ENCODE peak calls at places on chromosomes 4 and X, in four cellular contexts. One of them, this sample, is unnamed.

GRCh38 chr4:38060829-38061431 is 100.7 kb downstream of the PTTG2 start:
- DNase-seq in psoas muscle: no peak
- DNase-seq in GM12865: no peak
- DNase-seq in foreskin fibroblast: peak; percentile 36
- DNase-seq in this sample: no peak

GRCh38 chr4:149158852-149159251 is 656.8 kb downstream of the IQCM start:
- DNase-seq in psoas muscle: no peak
- DNase-seq in foreskin fibroblast: no peak
- DNase-seq in GM12865: no peak
- DNase-seq in this sample: no peak

GRCh38 chrX:51456814-51457213 is 39.6 kb downstream of the NUDT11 start:
- DNase-seq in GM12865: no peak
- DNase-seq in psoas muscle: no peak
- DNase-seq in foreskin fibroblast: no peak
- DNase-seq in this sample: no peak

GRCh38 chr4:140252742-140253555 is 99.0 kb upstream of the MAML3 start:
- DNase-seq in GM12865: peak; percentile 40
- DNase-seq in foreskin fibroblast: peak; percentile 93
- DNase-seq in psoas muscle: peak; percentile 83
- DNase-seq in this sample: peak; percentile 71

GRCh38 chrX:140815868-140816267 is 106.3 kb downstream of the LINC00632 start:
- DNase-seq in foreskin fibroblast: peak; percentile 19
- DNase-seq in GM12865: no peak
- DNase-seq in psoas muscle: no peak
- DNase-seq in this sample: no peak

GRCh38 chr4:8274772-8275241 is 5.3 kb downstream of the HTRA3 start:
- DNase-seq in foreskin fibroblast: peak; percentile 99
- DNase-seq in psoas muscle: peak; percentile 95
- DNase-seq in GM12865: no peak
- DNase-seq in this sample: peak; percentile 94

GRCh38 chr4:74056114-74056857 is 17.8 kb upstream of the CXCL3 start:
- DNase-seq in foreskin fibroblast: peak; percentile 52
- DNase-seq in psoas muscle: no peak
- DNase-seq in GM12865: no peak
- DNase-seq in this sample: no peak

GRCh38 chr4:99808260-99808857 is 8.3 kb upstream of the DAPP1 start:
- DNase-seq in GM12865: peak; percentile 80
- DNase-seq in psoas muscle: peak; percentile 71
- DNase-seq in foreskin fibroblast: peak; percentile 38
- DNase-seq in this sample: peak; percentile 38

GRCh38 chr4:185835814-185836213 is 23.8 kb upstream of the SORBS2 start:
- DNase-seq in psoas muscle: no peak
- DNase-seq in foreskin fibroblast: no peak
- DNase-seq in GM12865: no peak
- DNase-seq in this sample: no peak

GRCh38 chr4:169279111-169279510 is 8.4 kb upstream of the SH3RF1 start:
- DNase-seq in foreskin fibroblast: peak; percentile 59
- DNase-seq in GM12865: no peak
- DNase-seq in psoas muscle: no peak
- DNase-seq in this sample: no peak

GRCh38 chr4:18813055-18813454 is 791.5 kb upstream of the LCORL start:
- DNase-seq in GM12865: no peak
- DNase-seq in psoas muscle: no peak
- DNase-seq in foreskin fibroblast: no peak
- DNase-seq in this sample: no peak

GRCh38 chr4:127648061-127648460 is 15.3 kb downstream of the INTU start:
- DNase-seq in GM12865: no peak
- DNase-seq in psoas muscle: no peak
- DNase-seq in foreskin fibroblast: peak; percentile 36
- DNase-seq in this sample: no peak

GRCh38 chr4:154416183-154416543 is 75.4 kb downstream of the DCHS2 start:
- DNase-seq in psoas muscle: peak; percentile 53
- DNase-seq in foreskin fibroblast: peak; percentile 29
- DNase-seq in GM12865: peak; percentile 21
- DNase-seq in this sample: peak; percentile 19

GRCh38 chr4:173590697-173591096 is 60.7 kb upstream of the HAND2 start:
- DNase-seq in psoas muscle: no peak
- DNase-seq in GM12865: no peak
- DNase-seq in foreskin fibroblast: no peak
- DNase-seq in this sample: peak; percentile 39

GRCh38 chrX:24647257-24648058 is at the start of gene PCYT1B:
- DNase-seq in psoas muscle: peak; percentile 64
- DNase-seq in GM12865: peak; percentile 5
- DNase-seq in foreskin fibroblast: peak; percentile 72
- DNase-seq in this sample: peak; percentile 63
- H3K4me3 ChIP-seq in psoas muscle: peak within 1 kb of the TSS; percentile 53
- H3K4me3 ChIP-seq in GM12865: no peak within 1 kb of the TSS
- H3K4me3 ChIP-seq in foreskin fibroblast: peak within 1 kb of the TSS; percentile 30
- H3K4me3 ChIP-seq in this sample: no peak within 1 kb of the TSS

GRCh38 chr4:89311433-89311832 is 3.8 kb upstream of the GPRIN3 start:
- DNase-seq in GM12865: no peak
- DNase-seq in psoas muscle: no peak
- DNase-seq in foreskin fibroblast: no peak
- DNase-seq in this sample: no peak
- TF ChIP-seq CTCF in GM12865: no peak
- TF ChIP-seq CTCF in psoas muscle: no peak
- TF ChIP-seq CTCF in foreskin fibroblast: no peak
- TF ChIP-seq CTCF in this sample: no peak

DNA sequence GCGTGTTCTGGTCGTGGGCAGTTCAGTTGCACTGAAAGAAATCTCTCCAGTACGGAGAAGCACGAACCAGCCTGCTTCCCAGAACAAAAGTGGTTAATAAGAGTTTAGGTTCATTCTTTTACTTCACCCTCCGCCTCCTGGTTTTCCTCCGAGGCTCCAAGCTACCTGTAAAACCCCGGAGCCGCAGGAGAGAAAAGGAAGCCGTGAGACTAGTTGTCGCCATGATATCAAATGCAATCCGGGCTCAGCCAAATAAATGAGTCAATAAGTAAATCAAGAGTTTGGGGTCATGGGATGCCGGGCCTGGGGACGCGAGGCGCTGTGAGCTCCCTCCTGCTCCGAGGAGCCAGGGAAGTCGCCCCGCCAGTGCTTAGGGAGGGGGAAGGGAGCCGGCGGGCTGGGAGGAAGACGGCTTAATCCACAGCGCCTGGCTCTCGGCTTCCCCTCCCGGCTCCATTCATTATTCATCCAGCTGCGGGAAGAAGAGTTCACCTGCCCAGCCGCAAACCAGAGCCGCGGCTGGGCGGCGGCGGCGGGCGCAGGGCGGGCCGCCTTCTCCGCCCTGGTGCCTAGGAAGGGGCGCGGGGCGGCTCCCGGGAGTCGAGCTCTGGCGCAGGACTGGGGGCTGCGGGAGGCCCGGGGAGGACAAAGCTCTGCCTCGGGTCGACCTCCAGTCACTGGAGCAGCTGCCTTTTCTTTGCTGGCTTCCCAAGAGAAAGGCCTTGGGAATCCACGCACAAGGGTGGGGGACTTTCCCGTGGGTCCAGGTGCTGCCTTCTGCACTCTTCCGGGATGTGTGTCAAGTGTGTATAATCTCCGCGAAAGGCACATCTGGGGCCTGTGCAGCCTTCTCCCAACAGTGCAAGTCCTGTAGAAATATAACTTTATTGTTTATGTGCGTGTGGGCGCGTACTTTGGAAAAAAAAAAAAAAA is 1.7 kb downstream of the FRAS1 start:
- DNase-seq in psoas muscle: peak; percentile 75
- DNase-seq in foreskin fibroblast: peak; percentile 81
- DNase-seq in GM12865: no peak
- DNase-seq in this sample: peak; percentile 32
- H3K4me3 ChIP-seq in psoas muscle: peak overlapping the region; percentile 84
- H3K4me3 ChIP-seq in foreskin fibroblast: peak overlapping the region; percentile 77
- H3K4me3 ChIP-seq in GM12865: peak overlapping the region; percentile 42
- H3K4me3 ChIP-seq in this sample: peak overlapping the region; percentile 71

GRCh38 chrX:150643958-150644357 is 49.2 kb upstream of the MTMR1 start:
- DNase-seq in psoas muscle: no peak
- DNase-seq in GM12865: no peak
- DNase-seq in foreskin fibroblast: no peak
- DNase-seq in this sample: no peak

GRCh38 chrX:150647331-150647730 is 45.9 kb upstream of the MTMR1 start:
- DNase-seq in psoas muscle: no peak
- DNase-seq in GM12865: no peak
- DNase-seq in foreskin fibroblast: no peak
- DNase-seq in this sample: no peak

GRCh38 chrX:150648296-150648940 is 44.8 kb upstream of the MTMR1 start:
- DNase-seq in GM12865: no peak
- DNase-seq in psoas muscle: no peak
- DNase-seq in foreskin fibroblast: no peak
- DNase-seq in this sample: no peak

GRCh38 chrX:150642421-150642820 is 50.8 kb upstream of the MTMR1 start:
- DNase-seq in GM12865: no peak
- DNase-seq in foreskin fibroblast: no peak
- DNase-seq in psoas muscle: no peak
- DNase-seq in this sample: no peak

DNA sequence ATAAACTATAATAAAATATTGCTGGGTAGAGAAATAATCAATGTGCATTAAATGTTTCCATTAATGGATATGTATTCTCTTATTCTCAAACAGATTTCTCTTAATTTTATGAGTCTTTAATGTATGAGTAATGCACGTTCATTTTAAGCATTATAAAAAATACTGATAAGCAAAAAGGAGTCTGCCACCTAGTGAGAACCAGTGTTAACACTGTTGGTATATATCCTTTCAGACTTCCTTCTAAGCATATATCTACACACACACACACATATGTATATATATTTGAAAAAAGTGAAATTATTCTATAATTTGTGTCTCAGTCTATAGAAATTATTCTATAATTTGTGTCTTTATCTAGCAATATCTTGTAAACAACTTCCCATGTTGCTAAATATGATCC is 49.9 kb upstream of the MTMR1 start:
- DNase-seq in psoas muscle: no peak
- DNase-seq in foreskin fibroblast: peak; percentile 27
- DNase-seq in GM12865: no peak
- DNase-seq in this sample: no peak
- TF ChIP-seq CTCF in psoas muscle: no peak
- TF ChIP-seq CTCF in foreskin fibroblast: no peak
- TF ChIP-seq CTCF in GM12865: no peak
- TF ChIP-seq CTCF in this sample: no peak

GRCh38 chr4:10092481-10093272 is 23.9 kb downstream of the WDR1 start:
- DNase-seq in GM12865: no peak
- DNase-seq in psoas muscle: peak; percentile 67
- DNase-seq in foreskin fibroblast: no peak
- DNase-seq in this sample: no peak
- H3K4me3 ChIP-seq in GM12865: no peak overlapping the region
- H3K4me3 ChIP-seq in psoas muscle: no peak overlapping the region
- H3K4me3 ChIP-seq in foreskin fibroblast: no peak overlapping the region
- H3K4me3 ChIP-seq in this sample: no peak overlapping the region

GRCh38 chr4:32148120-32148666 is 1428.0 kb downstream of the PCDH7 start:
- DNase-seq in foreskin fibroblast: no peak
- DNase-seq in GM12865: no peak
- DNase-seq in psoas muscle: no peak
- DNase-seq in this sample: no peak

GRCh38 chr4:32140636-32141035 is 1420.5 kb downstream of the PCDH7 start:
- DNase-seq in psoas muscle: no peak
- DNase-seq in GM12865: peak; percentile 35
- DNase-seq in foreskin fibroblast: peak; percentile 86
- DNase-seq in this sample: no peak

GRCh38 chr4:32147446-32148064 is 1427.4 kb downstream of the PCDH7 start:
- DNase-seq in foreskin fibroblast: no peak
- DNase-seq in psoas muscle: no peak
- DNase-seq in GM12865: peak; percentile 2
- DNase-seq in this sample: no peak

GRCh38 chr4:32142075-32142474 is 1421.9 kb downstream of the PCDH7 start:
- DNase-seq in GM12865: no peak
- DNase-seq in psoas muscle: no peak
- DNase-seq in foreskin fibroblast: no peak
- DNase-seq in this sample: no peak

GRCh38 chr4:32145987-32146386 is 1425.8 kb downstream of the PCDH7 start:
- DNase-seq in psoas muscle: no peak
- DNase-seq in foreskin fibroblast: no peak
- DNase-seq in GM12865: no peak
- DNase-seq in this sample: no peak
- TF ChIP-seq CTCF in psoas muscle: no peak
- TF ChIP-seq CTCF in foreskin fibroblast: no peak
- TF ChIP-seq CTCF in GM12865: no peak
- TF ChIP-seq CTCF in this sample: no peak

GRCh38 chrX:151929131-151929530 is 16.4 kb downstream of the MAGEA4 start:
- DNase-seq in GM12865: no peak
- DNase-seq in foreskin fibroblast: no peak
- DNase-seq in psoas muscle: no peak
- DNase-seq in this sample: no peak
- H3K4me3 ChIP-seq in GM12865: no peak overlapping the region
- H3K4me3 ChIP-seq in foreskin fibroblast: no peak overlapping the region
- H3K4me3 ChIP-seq in psoas muscle: no peak overlapping the region
- H3K4me3 ChIP-seq in this sample: no peak overlapping the region

DNA sequence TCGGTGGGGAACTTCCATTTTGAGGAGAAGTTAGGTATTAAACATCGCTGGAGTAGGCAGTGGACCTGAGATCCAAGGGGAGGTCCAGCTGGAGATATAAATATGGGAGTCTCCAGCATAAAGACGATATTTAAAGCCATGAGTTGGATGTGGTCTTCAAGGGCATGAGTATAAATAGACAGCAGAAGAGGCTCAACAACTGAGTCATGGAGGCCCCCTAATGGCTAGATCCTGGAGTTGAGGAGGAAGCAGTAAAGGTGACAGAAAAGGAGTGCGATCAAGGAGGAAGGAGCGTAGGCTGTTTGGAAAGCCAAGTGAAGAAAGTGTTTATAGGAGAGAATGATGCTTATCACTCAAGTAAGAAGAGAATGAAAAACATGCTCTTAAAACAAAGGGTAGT is 18.1 kb upstream of the APBB2 start:
- DNase-seq in psoas muscle: no peak
- DNase-seq in GM12865: peak; percentile 19
- DNase-seq in foreskin fibroblast: peak; percentile 16
- DNase-seq in this sample: no peak
- TF ChIP-seq CTCF in psoas muscle: no peak
- TF ChIP-seq CTCF in GM12865: peak; percentile 7
- TF ChIP-seq CTCF in foreskin fibroblast: no peak
- TF ChIP-seq CTCF in this sample: peak; percentile 24